ENCODE peak calls at places on chromosomes 12 and 14, in eight cellular contexts. One of them, this sample, is unnamed.
A peak's percentile ranks its signal among the peaks of the same experiment; 100 is the strongest.

GRCh38 chr12:30870491-30871265 is 55.9 kb upstream of the TSPAN11 start:
- DNase-seq in B cell: no peak
- DNase-seq in NCI-H1417: no peak
- DNase-seq in stimulated activated CD4-positive, alpha-beta T cell treated with anti-CD3 and anti-CD28 coated beads, Interleukin-15, amount 100 ng/mL, for 1 hour: no peak
- DNase-seq in CD8-positive, alpha-beta memory T cell: no peak
- DNase-seq in A549: no peak
- DNase-seq in HL-60: no peak
- DNase-seq in H1: no peak
- DNase-seq in this sample: no peak

GRCh38 chr12:115506822-115507629 is 770.5 kb downstream of the MED13L start:
- DNase-seq in B cell: no peak
- DNase-seq in NCI-H1417: no peak
- DNase-seq in stimulated activated CD4-positive, alpha-beta T cell treated with anti-CD3 and anti-CD28 coated beads, Interleukin-15, amount 100 ng/mL, for 1 hour: no peak
- DNase-seq in CD8-positive, alpha-beta memory T cell: no peak
- DNase-seq in A549: no peak
- DNase-seq in HL-60: no peak
- DNase-seq in H1: no peak
- DNase-seq in this sample: no peak

GRCh38 chr12:45725631-45726593 is 3.6 kb upstream of the ARID2 start:
- DNase-seq in B cell: no peak
- DNase-seq in NCI-H1417: peak; percentile 70
- DNase-seq in stimulated activated CD4-positive, alpha-beta T cell treated with anti-CD3 and anti-CD28 coated beads, Interleukin-15, amount 100 ng/mL, for 1 hour: no peak
- DNase-seq in CD8-positive, alpha-beta memory T cell: peak; percentile 51
- DNase-seq in A549: peak; percentile 53
- DNase-seq in HL-60: peak; percentile 42
- DNase-seq in H1: no peak
- DNase-seq in this sample: peak; percentile 28

GRCh38 chr12:66804555-66804954 is 125.7 kb upstream of the GRIP1 start:
- DNase-seq in B cell: no peak
- DNase-seq in NCI-H1417: peak; percentile 94
- DNase-seq in stimulated activated CD4-positive, alpha-beta T cell treated with anti-CD3 and anti-CD28 coated beads, Interleukin-15, amount 100 ng/mL, for 1 hour: no peak
- DNase-seq in CD8-positive, alpha-beta memory T cell: no peak
- DNase-seq in A549: no peak
- DNase-seq in HL-60: no peak
- DNase-seq in H1: no peak
- DNase-seq in this sample: peak; percentile 95

GRCh38 chr14:92560106-92560865 is 46.7 kb downstream of the RIN3 start:
- DNase-seq in B cell: no peak
- DNase-seq in NCI-H1417: no peak
- DNase-seq in stimulated activated CD4-positive, alpha-beta T cell treated with anti-CD3 and anti-CD28 coated beads, Interleukin-15, amount 100 ng/mL, for 1 hour: no peak
- DNase-seq in CD8-positive, alpha-beta memory T cell: no peak
- DNase-seq in A549: no peak
- DNase-seq in HL-60: no peak
- DNase-seq in H1: no peak
- DNase-seq in this sample: no peak

GRCh38 chr12:66823857-66824570 is 145.1 kb upstream of the GRIP1 start:
- DNase-seq in B cell: no peak
- DNase-seq in NCI-H1417: peak; percentile 72
- DNase-seq in stimulated activated CD4-positive, alpha-beta T cell treated with anti-CD3 and anti-CD28 coated beads, Interleukin-15, amount 100 ng/mL, for 1 hour: no peak
- DNase-seq in CD8-positive, alpha-beta memory T cell: no peak
- DNase-seq in A549: peak; percentile 51
- DNase-seq in HL-60: no peak
- DNase-seq in H1: no peak
- DNase-seq in this sample: peak; percentile 73

GRCh38 chr12:123071401-123072304 is 79.2 kb downstream of the PITPNM2 start:
- DNase-seq in B cell: no peak
- DNase-seq in NCI-H1417: peak; percentile 55
- DNase-seq in stimulated activated CD4-positive, alpha-beta T cell treated with anti-CD3 and anti-CD28 coated beads, Interleukin-15, amount 100 ng/mL, for 1 hour: no peak
- DNase-seq in CD8-positive, alpha-beta memory T cell: no peak
- DNase-seq in A549: no peak
- DNase-seq in HL-60: no peak
- DNase-seq in H1: no peak
- DNase-seq in this sample: no peak

GRCh38 chr12:30813741-30814687 is 59.3 kb upstream of the CAPRIN2 start:
- DNase-seq in B cell: no peak
- DNase-seq in NCI-H1417: no peak
- DNase-seq in stimulated activated CD4-positive, alpha-beta T cell treated with anti-CD3 and anti-CD28 coated beads, Interleukin-15, amount 100 ng/mL, for 1 hour: no peak
- DNase-seq in CD8-positive, alpha-beta memory T cell: no peak
- DNase-seq in A549: no peak
- DNase-seq in HL-60: no peak
- DNase-seq in H1: no peak
- DNase-seq in this sample: no peak

GRCh38 chr12:57630891-57631433 is 2.0 kb downstream of the B4GALNT1 start:
- DNase-seq in B cell: no peak
- DNase-seq in NCI-H1417: no peak
- DNase-seq in stimulated activated CD4-positive, alpha-beta T cell treated with anti-CD3 and anti-CD28 coated beads, Interleukin-15, amount 100 ng/mL, for 1 hour: no peak
- DNase-seq in CD8-positive, alpha-beta memory T cell: no peak
- DNase-seq in A549: no peak
- DNase-seq in HL-60: no peak
- DNase-seq in H1: no peak
- DNase-seq in this sample: no peak

GRCh38 chr12:109291531-109292341 is 17.3 kb downstream of the FOXN4 start:
- DNase-seq in B cell: no peak
- DNase-seq in NCI-H1417: peak; percentile 98
- DNase-seq in stimulated activated CD4-positive, alpha-beta T cell treated with anti-CD3 and anti-CD28 coated beads, Interleukin-15, amount 100 ng/mL, for 1 hour: no peak
- DNase-seq in CD8-positive, alpha-beta memory T cell: no peak
- DNase-seq in A549: no peak
- DNase-seq in HL-60: no peak
- DNase-seq in H1: peak; percentile 82
- DNase-seq in this sample: peak; percentile 97

GRCh38 chr14:51852541-51852940 is 7.9 kb upstream of the GNG2 start:
- DNase-seq in B cell: no peak
- DNase-seq in NCI-H1417: no peak
- DNase-seq in stimulated activated CD4-positive, alpha-beta T cell treated with anti-CD3 and anti-CD28 coated beads, Interleukin-15, amount 100 ng/mL, for 1 hour: no peak
- DNase-seq in CD8-positive, alpha-beta memory T cell: no peak
- DNase-seq in A549: no peak
- DNase-seq in HL-60: no peak
- DNase-seq in H1: no peak
- DNase-seq in this sample: no peak

GRCh38 chr14:99436247-99437180 is 44.1 kb downstream of the SETD3 start:
- DNase-seq in B cell: no peak
- DNase-seq in NCI-H1417: no peak
- DNase-seq in stimulated activated CD4-positive, alpha-beta T cell treated with anti-CD3 and anti-CD28 coated beads, Interleukin-15, amount 100 ng/mL, for 1 hour: no peak
- DNase-seq in CD8-positive, alpha-beta memory T cell: no peak
- DNase-seq in A549: no peak
- DNase-seq in HL-60: no peak
- DNase-seq in H1: peak; percentile 19
- DNase-seq in this sample: no peak

GRCh38 chr14:96243785-96244184 is 12.2 kb upstream of the BDKRB1 start:
- DNase-seq in B cell: no peak
- DNase-seq in NCI-H1417: no peak
- DNase-seq in stimulated activated CD4-positive, alpha-beta T cell treated with anti-CD3 and anti-CD28 coated beads, Interleukin-15, amount 100 ng/mL, for 1 hour: no peak
- DNase-seq in CD8-positive, alpha-beta memory T cell: no peak
- DNase-seq in A549: no peak
- DNase-seq in HL-60: no peak
- DNase-seq in H1: no peak
- DNase-seq in this sample: no peak

GRCh38 chr12:132173135-132174014 is 29.1 kb downstream of the NOC4L start:
- DNase-seq in B cell: no peak
- DNase-seq in NCI-H1417: no peak
- DNase-seq in stimulated activated CD4-positive, alpha-beta T cell treated with anti-CD3 and anti-CD28 coated beads, Interleukin-15, amount 100 ng/mL, for 1 hour: no peak
- DNase-seq in CD8-positive, alpha-beta memory T cell: no peak
- DNase-seq in A549: no peak
- DNase-seq in HL-60: peak; percentile 69
- DNase-seq in H1: no peak
- DNase-seq in this sample: no peak

GRCh38 chr14:34003691-34004090 is 52.8 kb upstream of the EGLN3 start:
- DNase-seq in B cell: no peak
- DNase-seq in NCI-H1417: no peak
- DNase-seq in stimulated activated CD4-positive, alpha-beta T cell treated with anti-CD3 and anti-CD28 coated beads, Interleukin-15, amount 100 ng/mL, for 1 hour: no peak
- DNase-seq in CD8-positive, alpha-beta memory T cell: no peak
- DNase-seq in A549: no peak
- DNase-seq in HL-60: no peak
- DNase-seq in H1: no peak
- DNase-seq in this sample: no peak

GRCh38 chr12:77256924-77257323 is 191.6 kb upstream of the E2F7 start:
- DNase-seq in B cell: no peak
- DNase-seq in NCI-H1417: no peak
- DNase-seq in stimulated activated CD4-positive, alpha-beta T cell treated with anti-CD3 and anti-CD28 coated beads, Interleukin-15, amount 100 ng/mL, for 1 hour: no peak
- DNase-seq in CD8-positive, alpha-beta memory T cell: no peak
- DNase-seq in A549: no peak
- DNase-seq in HL-60: no peak
- DNase-seq in H1: no peak
- DNase-seq in this sample: no peak

GRCh38 chr12:49698619-49699545 is 8.3 kb downstream of the FMNL3 start:
- DNase-seq in B cell: peak; percentile 75
- DNase-seq in NCI-H1417: no peak
- DNase-seq in stimulated activated CD4-positive, alpha-beta T cell treated with anti-CD3 and anti-CD28 coated beads, Interleukin-15, amount 100 ng/mL, for 1 hour: no peak
- DNase-seq in CD8-positive, alpha-beta memory T cell: peak; percentile 50
- DNase-seq in A549: no peak
- DNase-seq in HL-60: peak; percentile 85
- DNase-seq in H1: peak; percentile 57
- DNase-seq in this sample: no peak

GRCh38 chr14:64755661-64756265 is 51.5 kb downstream of the PLEKHG3 start:
- DNase-seq in B cell: no peak
- DNase-seq in NCI-H1417: no peak
- DNase-seq in stimulated activated CD4-positive, alpha-beta T cell treated with anti-CD3 and anti-CD28 coated beads, Interleukin-15, amount 100 ng/mL, for 1 hour: peak; percentile 16
- DNase-seq in CD8-positive, alpha-beta memory T cell: peak; percentile 82
- DNase-seq in A549: no peak
- DNase-seq in HL-60: peak; percentile 55
- DNase-seq in H1: no peak
- DNase-seq in this sample: no peak

GRCh38 chr12:65308001-65308400 is 29.5 kb downstream of the MSRB3 start:
- DNase-seq in B cell: no peak
- DNase-seq in NCI-H1417: no peak
- DNase-seq in stimulated activated CD4-positive, alpha-beta T cell treated with anti-CD3 and anti-CD28 coated beads, Interleukin-15, amount 100 ng/mL, for 1 hour: no peak
- DNase-seq in CD8-positive, alpha-beta memory T cell: no peak
- DNase-seq in A549: no peak
- DNase-seq in HL-60: no peak
- DNase-seq in H1: no peak
- DNase-seq in this sample: no peak

GRCh38 chr12:114777052-114777451 is 93.1 kb upstream of the TBX3 start:
- DNase-seq in B cell: no peak
- DNase-seq in NCI-H1417: no peak
- DNase-seq in stimulated activated CD4-positive, alpha-beta T cell treated with anti-CD3 and anti-CD28 coated beads, Interleukin-15, amount 100 ng/mL, for 1 hour: no peak
- DNase-seq in CD8-positive, alpha-beta memory T cell: no peak
- DNase-seq in A549: no peak
- DNase-seq in HL-60: no peak
- DNase-seq in H1: no peak
- DNase-seq in this sample: no peak